ENCODE peak calls at places on chromosomes 7 and 10, in ten cellular contexts. One of them, this sample, is unnamed.
A peak's percentile ranks its signal among the peaks of the same experiment; 100 is the strongest.

GRCh38 chr10:68424454-68425014 is 17.5 kb upstream of the RUFY2 start:
- DNase-seq in IMR-90: no peak
- DNase-seq in heart left ventricle: no peak
- DNase-seq in A549: no peak
- DNase-seq in HCT116: no peak
- DNase-seq in ovary: no peak
- DNase-seq in transverse colon: no peak
- DNase-seq in testis: no peak
- DNase-seq in uterus: no peak
- DNase-seq in adrenal gland: no peak
- DNase-seq in this sample: no peak

GRCh38 chr10:63637833-63638443 is 116.7 kb downstream of the REEP3 start:
- DNase-seq in IMR-90: no peak
- DNase-seq in heart left ventricle: no peak
- DNase-seq in A549: no peak
- DNase-seq in HCT116: no peak
- DNase-seq in ovary: no peak
- DNase-seq in transverse colon: no peak
- DNase-seq in testis: no peak
- DNase-seq in uterus: no peak
- DNase-seq in adrenal gland: no peak
- DNase-seq in this sample: no peak

GRCh38 chr7:130948913-130949312 is 214.9 kb upstream of the KLF14 start:
- DNase-seq in IMR-90: no peak
- DNase-seq in heart left ventricle: no peak
- DNase-seq in A549: no peak
- DNase-seq in HCT116: no peak
- DNase-seq in ovary: no peak
- DNase-seq in transverse colon: no peak
- DNase-seq in testis: no peak
- DNase-seq in uterus: no peak
- DNase-seq in adrenal gland: no peak
- DNase-seq in this sample: no peak

GRCh38 chr10:115049318-115049717 is 43.8 kb upstream of the ATRNL1 start:
- DNase-seq in IMR-90: no peak
- DNase-seq in heart left ventricle: no peak
- DNase-seq in A549: no peak
- DNase-seq in HCT116: no peak
- DNase-seq in ovary: no peak
- DNase-seq in transverse colon: no peak
- DNase-seq in testis: no peak
- DNase-seq in uterus: no peak
- DNase-seq in adrenal gland: no peak
- DNase-seq in this sample: no peak

GRCh38 chr10:4882704-4883078 is 56.7 kb downstream of the AKR1E2 start:
- DNase-seq in IMR-90: no peak
- DNase-seq in heart left ventricle: no peak
- DNase-seq in A549: no peak
- DNase-seq in HCT116: no peak
- DNase-seq in ovary: no peak
- DNase-seq in transverse colon: no peak
- DNase-seq in testis: no peak
- DNase-seq in uterus: no peak
- DNase-seq in adrenal gland: no peak
- DNase-seq in this sample: no peak

GRCh38 chr10:30803901-30804322 is 174.4 kb upstream of the LYZL2 start:
- DNase-seq in IMR-90: peak; percentile 68
- DNase-seq in heart left ventricle: peak; percentile 62
- DNase-seq in A549: no peak
- DNase-seq in HCT116: no peak
- DNase-seq in ovary: no peak
- DNase-seq in transverse colon: no peak
- DNase-seq in testis: peak; percentile 64
- DNase-seq in uterus: peak; percentile 80
- DNase-seq in adrenal gland: no peak
- DNase-seq in this sample: no peak

GRCh38 chr7:50665403-50666123 is 100.4 kb upstream of the DDC start:
- DNase-seq in IMR-90: peak; percentile 10
- DNase-seq in heart left ventricle: peak; percentile 48
- DNase-seq in A549: no peak
- DNase-seq in HCT116: no peak
- DNase-seq in ovary: no peak
- DNase-seq in transverse colon: no peak
- DNase-seq in testis: no peak
- DNase-seq in uterus: no peak
- DNase-seq in adrenal gland: no peak
- DNase-seq in this sample: no peak

GRCh38 chr10:110267246-110267645 is 37.5 kb downstream of the SMNDC1 start:
- DNase-seq in IMR-90: no peak
- DNase-seq in heart left ventricle: no peak
- DNase-seq in A549: no peak
- DNase-seq in HCT116: no peak
- DNase-seq in ovary: no peak
- DNase-seq in transverse colon: no peak
- DNase-seq in testis: no peak
- DNase-seq in uterus: no peak
- DNase-seq in adrenal gland: no peak
- DNase-seq in this sample: no peak

GRCh38 chr7:8143151-8143874 is 118.7 kb downstream of the ICA1 start:
- DNase-seq in IMR-90: no peak
- DNase-seq in heart left ventricle: no peak
- DNase-seq in A549: no peak
- DNase-seq in HCT116: no peak
- DNase-seq in ovary: no peak
- DNase-seq in transverse colon: no peak
- DNase-seq in testis: no peak
- DNase-seq in uterus: no peak
- DNase-seq in adrenal gland: no peak
- DNase-seq in this sample: no peak

GRCh38 chr10:7671121-7671520 is 4.4 kb upstream of the ITIH5 start:
- DNase-seq in IMR-90: no peak
- DNase-seq in heart left ventricle: no peak
- DNase-seq in A549: no peak
- DNase-seq in HCT116: no peak
- DNase-seq in ovary: no peak
- DNase-seq in transverse colon: no peak
- DNase-seq in testis: no peak
- DNase-seq in uterus: peak; percentile 22
- DNase-seq in adrenal gland: no peak
- DNase-seq in this sample: no peak

GRCh38 chr10:77926566-77927342 is at the start of gene DLG5:
- DNase-seq in IMR-90: peak; percentile 52
- DNase-seq in heart left ventricle: peak; percentile 69
- DNase-seq in A549: no peak
- DNase-seq in HCT116: no peak
- DNase-seq in ovary: peak; percentile 82
- DNase-seq in transverse colon: peak; percentile 75
- DNase-seq in testis: peak; percentile 73
- DNase-seq in uterus: peak; percentile 75
- DNase-seq in adrenal gland: peak; percentile 83
- DNase-seq in this sample: peak; percentile 53
- TF ChIP-seq POLR2A in IMR-90: peak; percentile 32
- TF ChIP-seq POLR2A in heart left ventricle: peak; percentile 13
- TF ChIP-seq POLR2A in A549: peak; percentile 65
- TF ChIP-seq POLR2A in HCT116: peak; percentile 29
- TF ChIP-seq POLR2A in ovary: peak; percentile 4
- TF ChIP-seq POLR2A in transverse colon: no peak
- TF ChIP-seq POLR2A in testis: no peak
- TF ChIP-seq POLR2A in uterus: peak; percentile 63
- TF ChIP-seq POLR2A in adrenal gland: peak; percentile 10
- TF ChIP-seq POLR2A in this sample: no peak

GRCh38 chr7:100604078-100604975 is 2.2 kb downstream of the PCOLCE start:
- DNase-seq in IMR-90: peak; percentile 46
- DNase-seq in heart left ventricle: peak; percentile 83
- DNase-seq in A549: peak; percentile 90
- DNase-seq in HCT116: no peak
- DNase-seq in ovary: peak; percentile 85
- DNase-seq in transverse colon: peak; percentile 82
- DNase-seq in testis: peak; percentile 68
- DNase-seq in uterus: peak; percentile 82
- DNase-seq in adrenal gland: peak; percentile 71
- DNase-seq in this sample: peak; percentile 74

GRCh38 chr7:100603697-100604077 is 1.5 kb downstream of the PCOLCE start:
- DNase-seq in IMR-90: peak; percentile 23
- DNase-seq in heart left ventricle: no peak
- DNase-seq in A549: no peak
- DNase-seq in HCT116: no peak
- DNase-seq in ovary: no peak
- DNase-seq in transverse colon: no peak
- DNase-seq in testis: no peak
- DNase-seq in uterus: no peak
- DNase-seq in adrenal gland: no peak
- DNase-seq in this sample: no peak

GRCh38 chr7:100606313-100606712 is 4.2 kb downstream of the PCOLCE start:
- DNase-seq in IMR-90: no peak
- DNase-seq in heart left ventricle: no peak
- DNase-seq in A549: no peak
- DNase-seq in HCT116: no peak
- DNase-seq in ovary: no peak
- DNase-seq in transverse colon: no peak
- DNase-seq in testis: no peak
- DNase-seq in uterus: no peak
- DNase-seq in adrenal gland: no peak
- DNase-seq in this sample: no peak

GRCh38 chr7:100607111-100607510 is 4.9 kb downstream of the PCOLCE start:
- DNase-seq in IMR-90: peak; percentile 32
- DNase-seq in heart left ventricle: no peak
- DNase-seq in A549: no peak
- DNase-seq in HCT116: no peak
- DNase-seq in ovary: no peak
- DNase-seq in transverse colon: no peak
- DNase-seq in testis: no peak
- DNase-seq in uterus: no peak
- DNase-seq in adrenal gland: no peak
- DNase-seq in this sample: no peak

GRCh38 chr7:100604976-100605911 is 3.1 kb downstream of the PCOLCE start:
- DNase-seq in IMR-90: no peak
- DNase-seq in heart left ventricle: peak; percentile 68
- DNase-seq in A549: peak; percentile 74
- DNase-seq in HCT116: no peak
- DNase-seq in ovary: peak; percentile 71
- DNase-seq in transverse colon: peak; percentile 70
- DNase-seq in testis: no peak
- DNase-seq in uterus: peak; percentile 37
- DNase-seq in adrenal gland: peak; percentile 68
- DNase-seq in this sample: peak; percentile 49
- TF ChIP-seq POLR2A in IMR-90: no peak
- TF ChIP-seq POLR2A in heart left ventricle: no peak
- TF ChIP-seq POLR2A in A549: peak; percentile 12
- TF ChIP-seq POLR2A in HCT116: peak; percentile 22
- TF ChIP-seq POLR2A in ovary: no peak
- TF ChIP-seq POLR2A in transverse colon: no peak
- TF ChIP-seq POLR2A in testis: no peak
- TF ChIP-seq POLR2A in uterus: peak; percentile 23
- TF ChIP-seq POLR2A in adrenal gland: no peak
- TF ChIP-seq POLR2A in this sample: no peak

GRCh38 chr10:11107953-11108352 is 90.3 kb downstream of the CELF2 start:
- DNase-seq in IMR-90: no peak
- DNase-seq in heart left ventricle: no peak
- DNase-seq in A549: no peak
- DNase-seq in HCT116: no peak
- DNase-seq in ovary: no peak
- DNase-seq in transverse colon: no peak
- DNase-seq in testis: no peak
- DNase-seq in uterus: no peak
- DNase-seq in adrenal gland: no peak
- DNase-seq in this sample: no peak

GRCh38 chr10:11108356-11108755 is 90.7 kb downstream of the CELF2 start:
- DNase-seq in IMR-90: no peak
- DNase-seq in heart left ventricle: no peak
- DNase-seq in A549: no peak
- DNase-seq in HCT116: no peak
- DNase-seq in ovary: no peak
- DNase-seq in transverse colon: no peak
- DNase-seq in testis: peak; percentile 23
- DNase-seq in uterus: no peak
- DNase-seq in adrenal gland: no peak
- DNase-seq in this sample: no peak

GRCh38 chr10:11105676-11106004 is 88.0 kb downstream of the CELF2 start:
- DNase-seq in IMR-90: no peak
- DNase-seq in heart left ventricle: no peak
- DNase-seq in A549: no peak
- DNase-seq in HCT116: no peak
- DNase-seq in ovary: no peak
- DNase-seq in transverse colon: no peak
- DNase-seq in testis: no peak
- DNase-seq in uterus: no peak
- DNase-seq in adrenal gland: no peak
- DNase-seq in this sample: no peak

GRCh38 chr10:11104772-11105675 is 87.4 kb downstream of the CELF2 start:
- DNase-seq in IMR-90: no peak
- DNase-seq in heart left ventricle: no peak
- DNase-seq in A549: no peak
- DNase-seq in HCT116: no peak
- DNase-seq in ovary: no peak
- DNase-seq in transverse colon: no peak
- DNase-seq in testis: no peak
- DNase-seq in uterus: no peak
- DNase-seq in adrenal gland: no peak
- DNase-seq in this sample: no peak

GRCh38 chr10:11106621-11107374 is 89.1 kb downstream of the CELF2 start:
- DNase-seq in IMR-90: no peak
- DNase-seq in heart left ventricle: no peak
- DNase-seq in A549: no peak
- DNase-seq in HCT116: no peak
- DNase-seq in ovary: no peak
- DNase-seq in transverse colon: no peak
- DNase-seq in testis: no peak
- DNase-seq in uterus: no peak
- DNase-seq in adrenal gland: no peak
- DNase-seq in this sample: no peak
- TF ChIP-seq POLR2A in IMR-90: no peak
- TF ChIP-seq POLR2A in heart left ventricle: no peak
- TF ChIP-seq POLR2A in A549: no peak
- TF ChIP-seq POLR2A in HCT116: no peak
- TF ChIP-seq POLR2A in ovary: no peak
- TF ChIP-seq POLR2A in transverse colon: no peak
- TF ChIP-seq POLR2A in testis: no peak
- TF ChIP-seq POLR2A in uterus: no peak
- TF ChIP-seq POLR2A in adrenal gland: no peak
- TF ChIP-seq POLR2A in this sample: no peak

DNA sequence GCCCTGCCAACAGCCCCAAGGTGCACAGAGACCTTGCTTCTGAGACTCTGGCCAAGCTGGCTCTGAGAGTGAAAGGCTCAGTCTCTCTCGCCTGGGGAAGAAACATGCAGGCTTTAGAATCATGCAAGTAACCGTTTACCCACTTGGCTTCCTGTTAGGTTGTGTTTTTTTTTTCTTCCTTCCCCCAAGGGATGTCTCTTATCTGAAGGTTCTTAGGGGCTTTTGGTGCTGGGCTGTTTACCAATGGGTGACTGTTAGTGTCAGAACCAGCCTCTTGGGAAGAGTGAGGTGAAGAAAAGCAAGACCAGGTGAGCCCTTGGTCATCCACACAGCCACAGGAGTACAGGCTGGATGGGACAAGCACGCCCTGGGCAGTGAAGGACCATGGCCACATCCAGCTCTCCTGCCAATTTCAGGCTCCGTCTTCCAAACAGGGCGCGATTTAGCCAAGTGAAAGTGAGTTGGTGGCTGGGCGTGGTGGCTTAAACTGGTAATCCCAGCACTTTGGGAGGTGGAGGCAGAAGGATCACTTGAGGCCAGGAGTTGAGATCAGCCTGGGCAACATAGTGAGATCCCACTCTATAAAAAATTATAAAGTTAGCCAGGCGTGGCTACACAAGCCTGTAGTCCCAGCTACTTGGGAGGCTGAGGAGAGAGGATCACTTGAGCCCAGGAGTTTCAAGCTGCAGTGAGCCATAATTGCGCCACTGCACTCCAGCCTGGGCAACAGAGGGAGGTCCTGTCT is 76.3 kb upstream of the CUX1 start:
- DNase-seq in IMR-90: no peak
- DNase-seq in heart left ventricle: no peak
- DNase-seq in A549: no peak
- DNase-seq in HCT116: no peak
- DNase-seq in ovary: no peak
- DNase-seq in transverse colon: no peak
- DNase-seq in testis: no peak
- DNase-seq in uterus: no peak
- DNase-seq in adrenal gland: no peak
- DNase-seq in this sample: no peak
- TF ChIP-seq POLR2A in IMR-90: no peak
- TF ChIP-seq POLR2A in heart left ventricle: no peak
- TF ChIP-seq POLR2A in A549: no peak
- TF ChIP-seq POLR2A in HCT116: no peak
- TF ChIP-seq POLR2A in ovary: no peak
- TF ChIP-seq POLR2A in transverse colon: no peak
- TF ChIP-seq POLR2A in testis: no peak
- TF ChIP-seq POLR2A in uterus: no peak
- TF ChIP-seq POLR2A in adrenal gland: no peak
- TF ChIP-seq POLR2A in this sample: no peak